ENCODE peak calls at places on chromosomes 5 and 9, in four cellular contexts. G, U, M and J are unnamed samples.

GRCh38 chr5:27241564-27242257 is 203.3 kb upstream of the CDH9 start:
- DNase-seq in G (no peak), U (no peak), M (no peak), J (no peak)

GRCh38 chr9:131776473-131776872 is 36.6 kb upstream of the RAPGEF1 start:
- DNase-seq in G (no peak), U (no peak), M (no peak), J (peak; percentile 15)

GRCh38 chr5:68515514-68515913 is 300.0 kb downstream of the PIK3R1 start:
- DNase-seq in G (no peak), U (no peak), M (no peak), J (no peak)

GRCh38 chr5:93512799-93513198 is 68.2 kb downstream of the NR2F1-AS1 start:
- DNase-seq in G (no peak), U (no peak), M (no peak), J (no peak)

GRCh38 chr9:127683723-127684122 is 23.1 kb upstream of the CFAP157 start:
- DNase-seq in G (no peak), U (no peak), M (no peak), J (no peak)

GRCh38 chr5:135660826-135661555 is 82.2 kb upstream of the CXCL14 start:
- DNase-seq in G (no peak), U (no peak), M (peak; percentile 86), J (peak; percentile 89)

GRCh38 chr5:96868603-96869371 is 7.5 kb upstream of the ERAP2 start:
- DNase-seq in G (peak; percentile 54), U (no peak), M (peak; percentile 66), J (no peak)

GRCh38 chr9:82010711-82011110 is 22.1 kb downstream of the SPATA31D1 start:
- DNase-seq in G (no peak), U (no peak), M (no peak), J (no peak)

GRCh38 chr9:5566054-5566618 is 55.8 kb downstream of the PDCD1LG2 start:
- DNase-seq in G (no peak), U (no peak), M (no peak), J (no peak)

GRCh38 chr5:78008356-78008967 is 232.3 kb upstream of the TBCA start:
- DNase-seq in G (peak; percentile 41), U (no peak), M (no peak), J (peak; percentile 16)

GRCh38 chr9:91486699-91487497 is 63.3 kb upstream of the NFIL3 start:
- DNase-seq in G (no peak), U (no peak), M (no peak), J (peak; percentile 52)

GRCh38 chr5:56170557-56170956 is 62.6 kb downstream of the ANKRD55 start:
- DNase-seq in G (no peak), U (no peak), M (no peak), J (no peak)

GRCh38 chr5:57405984-57406383 is 76.6 kb downstream of the ACTBL2 start:
- DNase-seq in G (no peak), U (no peak), M (no peak), J (no peak)

GRCh38 chr5:58459276-58459859 is 518 bp downstream of the PLK2 start:
- DNase-seq in G (peak; percentile 21), U (peak; percentile 26), M (no peak), J (peak; percentile 46)

GRCh38 chr9:93267091-93267541 is 83.2 kb downstream of the WNK2 start:
- DNase-seq in G (no peak), U (no peak), M (peak; percentile 86), J (no peak)

GRCh38 chr5:43533646-43534045 is 18.7 kb upstream of the C5orf34 start:
- DNase-seq in G (no peak), U (no peak), M (no peak), J (no peak)

GRCh38 chr9:80522465-80522864 is 950.7 kb downstream of the TLE4 start:
- DNase-seq in G (no peak), U (no peak), M (no peak), J (no peak)

GRCh38 chr5:143968071-143968878 is 156.3 kb downstream of the HMHB1 start:
- DNase-seq in G (peak; percentile 31), U (no peak), M (no peak), J (peak; percentile 12)

GRCh38 chr5:58318468-58318867 is 141.4 kb downstream of the PLK2 start:
- DNase-seq in G (no peak), U (no peak), M (no peak), J (no peak)

GRCh38 chr9:135183538-135184153 is 96.2 kb downstream of the OLFM1 start:
- DNase-seq in G (no peak), U (no peak), M (no peak), J (no peak)

GRCh38 chr9:100277166-100277979 is 75.4 kb downstream of the TEX10 start:
- DNase-seq in G (no peak), U (no peak), M (no peak), J (no peak)

GRCh38 chr9:36328798-36329411 is 70.7 kb upstream of the GNE start:
- DNase-seq in G (peak; percentile 72), U (no peak), M (no peak), J (no peak)

GRCh38 chr5:58944221-58944620 is 361.3 kb downstream of the RAB3C start:
- DNase-seq in G (no peak), U (no peak), M (no peak), J (no peak)

GRCh38 chr5:115507682-115508081 is 36.9 kb downstream of the FEM1C start:
- DNase-seq in G (no peak), U (no peak), M (no peak), J (no peak)

GRCh38 chr5:5933651-5934050 is 444.7 kb downstream of the MED10 start:
- DNase-seq in G (no peak), U (no peak), M (peak; percentile 85), J (no peak)

GRCh38 chr9:75147638-75148037 is 59.3 kb downstream of the OSTF1 start:
- DNase-seq in G (no peak), U (no peak), M (no peak), J (no peak)

GRCh38 chr5:66864240-66864884 is 268.2 kb downstream of the MAST4 start:
- DNase-seq in G (peak; percentile 14), U (no peak), M (no peak), J (no peak)

GRCh38 chr9:336039-336438 is 121.4 kb downstream of the DOCK8 start:
- DNase-seq in G (no peak), U (no peak), M (no peak), J (no peak)

GRCh38 chr5:147788023-147788422 is 5.5 kb upstream of the JAKMIP2 start:
- DNase-seq in G (no peak), U (no peak), M (no peak), J (no peak)

GRCh38 chr5:68409259-68409658 is 193.7 kb downstream of the PIK3R1 start:
- DNase-seq in G (no peak), U (no peak), M (no peak), J (no peak)

GRCh38 chr9:127776195-127776918 is 2.1 kb downstream of the SH2D3C start:
- DNase-seq in G (no peak), U (no peak), M (no peak), J (no peak)

GRCh38 chr9:18587988-18588387 is 114.0 kb downstream of the ADAMTSL1 start:
- DNase-seq in G (no peak), U (no peak), M (no peak), J (no peak)

GRCh38 chr9:91102269-91102668 is 259.4 kb downstream of the AUH start:
- DNase-seq in G (no peak), U (no peak), M (no peak), J (no peak)

GRCh38 chr5:39424751-39425524 is at the start of gene DAB2:
- DNase-seq in G (peak; percentile 87), U (peak; percentile 78), M (peak; percentile 97), J (peak; percentile 72)

GRCh38 chr9:72592501-72593403 is 71.3 kb downstream of the TMC1 start:
- DNase-seq in G (peak; percentile 38), U (no peak), M (no peak), J (no peak)

GRCh38 chr5:122999947-123000563 is 36.5 kb downstream of the PPIC start:
- DNase-seq in G (peak; percentile 39), U (no peak), M (no peak), J (peak; percentile 31)

GRCh38 chr5:27854243-27854852 is 816.0 kb upstream of the CDH9 start:
- DNase-seq in G (no peak), U (no peak), M (no peak), J (no peak)

GRCh38 chr5:55918097-55919035 is 67.2 kb downstream of the IL31RA start:
- DNase-seq in G (no peak), U (no peak), M (peak; percentile 80), J (no peak)

GRCh38 chr5:167892352-167893115 is 398.9 kb upstream of the WWC1 start:
- DNase-seq in G (no peak), U (no peak), M (no peak), J (no peak)

GRCh38 chr5:116546033-116546742 is 28.4 kb downstream of the SEMA6A start:
- DNase-seq in G (no peak), U (no peak), M (no peak), J (no peak)

GRCh38 chr9:1362845-1363244 is 312.7 kb downstream of the DMRT2 start:
- DNase-seq in G (no peak), U (no peak), M (no peak), J (no peak)
- TF ChIP-seq POLR2A in G (no peak), U (no peak), M (no peak), J (no peak)

GRCh38 chr5:758698-759053 is 25.9 kb downstream of the ZDHHC11B start:
- DNase-seq in G (no peak), U (peak; percentile 9), M (no peak), J (no peak)
- H3K4me3 ChIP-seq in G (no peak overlapping the region), U (no peak overlapping the region), M (peak overlapping the region; percentile 44), J (no peak overlapping the region)

DNA sequence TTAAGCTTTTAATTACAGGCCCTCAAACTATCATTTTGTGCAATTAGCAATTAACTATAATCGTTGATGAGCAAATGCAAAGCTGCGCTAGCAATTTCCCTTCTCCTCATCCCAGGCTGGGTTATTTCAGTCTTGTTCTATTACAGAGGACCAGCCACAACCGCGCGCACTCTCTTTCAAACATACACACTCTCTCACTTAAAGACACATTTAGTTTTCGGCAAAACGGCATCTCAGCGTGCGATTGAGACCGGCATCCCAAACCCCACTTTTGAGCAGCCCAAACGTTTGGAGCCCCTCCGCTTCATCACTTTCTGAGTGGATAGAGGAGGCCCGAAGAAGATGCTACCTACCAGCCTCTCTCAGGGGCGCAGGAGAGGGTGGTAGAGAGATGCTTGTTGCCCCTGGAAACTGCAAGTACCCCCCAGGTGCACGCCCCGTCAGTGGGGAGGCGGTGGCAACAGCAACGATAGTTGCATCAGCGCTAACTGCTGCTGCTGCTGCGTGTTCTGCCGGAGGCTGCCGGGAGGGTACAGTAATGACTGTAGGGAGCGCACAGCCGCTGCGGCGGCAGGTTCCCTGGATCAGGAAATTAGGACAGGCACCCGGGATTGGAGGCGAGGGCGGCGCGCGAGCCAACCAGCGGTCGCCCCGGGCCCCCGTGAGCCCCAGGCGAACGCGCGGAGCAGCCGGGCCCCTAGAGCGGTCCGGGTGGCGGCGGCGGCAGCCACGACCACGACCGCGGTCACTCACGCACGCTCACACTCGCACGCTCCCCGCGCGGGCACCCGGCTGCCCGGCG is 510 bp upstream of the VLDLR start:
- DNase-seq in G (peak; percentile 79), U (peak; percentile 85), M (peak; percentile 93), J (peak; percentile 87)
- TF ChIP-seq POLR2A in G (peak; percentile 38), U (peak; percentile 60), M (peak; percentile 21), J (no peak)

GRCh38 chr5:175796536-175797499 is 74.6 kb upstream of the CPLX2 start:
- DNase-seq in G (peak; percentile 66), U (peak; percentile 83), M (no peak), J (peak; percentile 90)
- H3K4me3 ChIP-seq in G (peak overlapping the region; percentile 53), U (no peak overlapping the region), M (peak overlapping the region; percentile 42), J (no peak overlapping the region)

GRCh38 chr9:132877818-132878694 is at the start of gene AK8:
- DNase-seq in G (peak; percentile 81), U (peak; percentile 67), M (no peak), J (peak; percentile 75)
- TF ChIP-seq POLR2A in G (peak; percentile 29), U (peak; percentile 46), M (no peak), J (no peak)